ENCODE peak calls at places on chromosomes 6 and 20, in nine cellular contexts. J, Q, C, E, O, M, L, A and F are unnamed samples.

GRCh38 chr6:166618866-166619761 is 7.9 kb downstream of the RPS6KA2 start:
- DNase-seq in J (no peak), E (peak), O (peak), L (peak), C (peak), M (no peak), A (no peak), Q (no peak), F (no peak)

GRCh38 chr6:129006685-129007514 is 124.0 kb downstream of the LAMA2 start:
- DNase-seq in L (no peak), J (no peak), M (no peak), O (no peak), A (no peak), Q (no peak), E (no peak), C (no peak), F (no peak)

GRCh38 chr6:84897874-84898635 is 133.7 kb upstream of the TBX18 start:
- DNase-seq in C (peak), J (peak), M (no peak), L (no peak), Q (no peak), A (no peak), E (peak), O (peak), F (no peak)

GRCh38 chr6:131761061-131761761 is 46.6 kb upstream of the ENPP1 start:
- DNase-seq in Q (no peak), L (no peak), O (peak), A (no peak), C (peak), J (peak), E (peak), M (no peak), F (no peak)

GRCh38 chr20:34017610-34018009 is 23.9 kb downstream of the RALY start:
- DNase-seq in Q (no peak), J (peak), M (no peak), C (peak), A (no peak), E (peak), O (peak), L (no peak), F (no peak)

GRCh38 chr6:150646228-150646627 is 46.5 kb downstream of the PLEKHG1 start:
- DNase-seq in Q (no peak), O (no peak), L (no peak), J (no peak), C (no peak), E (no peak), A (no peak), M (no peak), F (no peak)

GRCh38 chr6:103273048-103273447 is 1586.7 kb downstream of the HACE1 start:
- DNase-seq in Q (no peak), A (no peak), E (no peak), M (peak), L (no peak), J (no peak), O (no peak), C (no peak), F (no peak)

GRCh38 chr6:154343473-154344308 is 12.9 kb downstream of the IPCEF1 start:
- DNase-seq in L (peak), C (peak), Q (no peak), E (peak), O (no peak), M (no peak), J (peak), A (no peak), F (no peak)

GRCh38 chr6:57040011-57040410 is 6.5 kb upstream of the KIAA1586 start:
- DNase-seq in O (no peak), M (no peak), L (no peak), Q (no peak), J (no peak), E (no peak), C (peak), A (no peak), F (no peak)

GRCh38 chr6:117624869-117625481 is 22.7 kb upstream of the GOPC start:
- DNase-seq in C (no peak), M (peak), A (no peak), O (no peak), J (no peak), L (no peak), Q (no peak), E (no peak), F (no peak)

GRCh38 chr20:45405566-45406259 is 2.4 kb upstream of the DBNDD2 start:
- DNase-seq in A (no peak), M (no peak), C (peak), Q (no peak), O (no peak), L (peak), E (no peak), J (no peak), F (no peak)

GRCh38 chr20:38091447-38092216 is 58.1 kb downstream of the RPRD1B start:
- DNase-seq in E (no peak), O (no peak), M (no peak), Q (no peak), J (no peak), C (peak), L (no peak), A (no peak), F (no peak)

GRCh38 chr6:93013054-93013453 is 406.3 kb downstream of the EPHA7 start:
- DNase-seq in M (no peak), C (no peak), J (no peak), E (no peak), L (no peak), Q (no peak), O (no peak), A (no peak), F (no peak)

GRCh38 chr6:2643935-2644539 is 106.7 kb downstream of the MYLK4 start:
- DNase-seq in A (no peak), Q (no peak), L (no peak), M (no peak), J (no peak), E (no peak), C (no peak), O (no peak), F (no peak)

GRCh38 chr6:17281100-17281496 is at the start of gene RBM24:
- DNase-seq in M (no peak), L (peak), E (peak), J (peak), O (no peak), Q (no peak), A (no peak), C (peak), F (no peak)

GRCh38 chr20:58978351-58979190 is 2.5 kb upstream of the NELFCD start:
- DNase-seq in M (no peak), O (no peak), C (no peak), J (no peak), A (no peak), Q (no peak), L (no peak), E (no peak), F (no peak)

GRCh38 chr6:36544228-36544627 is 3.1 kb downstream of the STK38 start:
- DNase-seq in C (peak), E (no peak), L (no peak), O (no peak), M (no peak), A (no peak), J (peak), Q (peak), F (no peak)

GRCh38 chr6:6686176-6686575 is 97.7 kb downstream of the LY86 start:
- DNase-seq in L (no peak), O (no peak), A (no peak), E (no peak), M (no peak), C (no peak), Q (no peak), J (no peak), F (no peak)

GRCh38 chr6:32692019-32692418 is 25.6 kb upstream of the HLA-DQB1 start:
- DNase-seq in A (no peak), C (peak), E (no peak), M (no peak), J (peak), L (peak), O (no peak), Q (peak), F (no peak)

GRCh38 chr6:72922401-72922800 is 300.5 kb downstream of the KCNQ5 start:
- DNase-seq in A (no peak), Q (no peak), E (peak), O (no peak), C (no peak), L (no peak), J (no peak), M (no peak), F (no peak)

GRCh38 chr6:88616380-88616779 is 347.0 kb downstream of the RNGTT start:
- DNase-seq in O (no peak), C (no peak), J (no peak), M (no peak), L (no peak), Q (no peak), E (no peak), A (no peak), F (no peak)

GRCh38 chr6:3876866-3877265 is 27.7 kb downstream of the FAM50B start:
- DNase-seq in J (no peak), O (no peak), E (no peak), A (no peak), C (peak), M (no peak), L (no peak), Q (no peak), F (no peak)

GRCh38 chr6:50816115-50816675 is 2.5 kb upstream of the TFAP2B start:
- DNase-seq in E (peak), L (peak), J (peak), Q (peak), M (peak), O (peak), A (no peak), C (peak), F (peak)

GRCh38 chr20:51623255-51623654 is 80.7 kb upstream of the NFATC2 start:
- DNase-seq in J (no peak), C (no peak), E (no peak), M (no peak), Q (no peak), O (no peak), L (no peak), A (no peak), F (no peak)

GRCh38 chr6:103327079-103327478 is 1532.6 kb downstream of the HACE1 start:
- DNase-seq in O (no peak), J (no peak), A (no peak), C (no peak), Q (no peak), E (no peak), L (no peak), M (no peak), F (no peak)

GRCh38 chr6:160882741-160883340 is 108.7 kb upstream of the MAP3K4 start:
- DNase-seq in Q (no peak), C (peak), O (no peak), L (no peak), E (no peak), J (peak), A (no peak), M (no peak), F (no peak)

GRCh38 chr6:5084787-5085637 is at the start of gene PPP1R3G:
- DNase-seq in A (no peak), C (peak), Q (no peak), O (peak), L (peak), E (peak), J (peak), M (peak), F (peak)

GRCh38 chr20:62710886-62711702 is 2.5 kb downstream of the NTSR1 start:
- DNase-seq in L (no peak), Q (no peak), M (no peak), E (no peak), J (peak), A (no peak), C (peak), O (no peak), F (no peak)

GRCh38 chr6:106927531-106928398 is 46.8 kb downstream of the CD24 start:
- DNase-seq in C (peak), E (peak), O (no peak), L (peak), M (no peak), J (peak), Q (no peak), A (no peak), F (no peak)

GRCh38 chr20:36207602-36208001 is 28.7 kb upstream of the AAR2 start:
- DNase-seq in Q (no peak), J (no peak), A (no peak), M (no peak), O (no peak), E (no peak), C (no peak), L (no peak), F (no peak)

GRCh38 chr6:121436966-121437756 is 1.7 kb downstream of the GJA1 start:
- DNase-seq in E (peak), A (no peak), M (peak), O (no peak), L (peak), J (peak), Q (no peak), C (peak), F (no peak)

GRCh38 chr6:99521557-99522286 is 6.5 kb upstream of the USP45 start:
- DNase-seq in Q (no peak), L (no peak), M (no peak), A (no peak), E (peak), O (peak), C (peak), J (peak), F (no peak)

GRCh38 chr6:157135691-157136090 is 187.6 kb downstream of the TMEM242 start:
- DNase-seq in O (no peak), E (peak), L (no peak), A (no peak), J (no peak), C (peak), M (no peak), Q (no peak), F (no peak)

GRCh38 chr6:20564269-20564668 is 30.0 kb downstream of the CDKAL1 start:
- DNase-seq in O (no peak), E (peak), A (no peak), J (no peak), M (peak), L (no peak), Q (no peak), C (peak), F (no peak)

GRCh38 chr6:1545654-1546053 is 64.1 kb upstream of the FOXC1 start:
- DNase-seq in M (no peak), J (no peak), L (no peak), C (no peak), O (no peak), A (no peak), E (no peak), Q (no peak), F (no peak)

GRCh38 chr20:25148181-25148981 is 47.1 kb upstream of the ENTPD6 start:
- DNase-seq in A (peak), E (no peak), Q (peak), O (peak), L (peak), J (no peak), C (peak), M (no peak), F (peak)